ENCODE peak calls at places on chromosomes 13 and 19, in seven cellular contexts. F is small intestine; W is stimulated activated CD4-positive, alpha-beta T cell treated with anti-CD3 and anti-CD28 coated beads, Interleukin-15, amount 100 ng/mL, for 48 hours; K is cardiac muscle cell; L is HT1080; N is omental fat pad; C is SW 1271. H is an unnamed sample.

GRCh38 chr19:18587962-18588610 is 512 bp upstream of the REX1BD start:
- DNase-seq in K (no peak), F (no peak), C (no peak), N (no peak), W (no peak), L (no peak), H (no peak)

GRCh38 chr19:39825531-39826076 is 8.4 kb downstream of the DYRK1B start:
- DNase-seq in K (no peak), L (no peak), W (no peak), F (no peak), N (no peak), C (no peak), H (no peak)

GRCh38 chr13:99956473-99957349 is 14.9 kb downstream of the ZIC5 start:
- DNase-seq in K (peak; percentile 24), F (no peak), W (no peak), L (no peak), N (no peak), C (no peak), H (no peak)

GRCh38 chr19:17205237-17206140 is 9.7 kb upstream of the USE1 start:
- DNase-seq in W (peak; percentile 42), C (no peak), L (peak; percentile 41), K (peak; percentile 72), N (peak; percentile 49), F (peak; percentile 72), H (no peak)

GRCh38 chr13:106302011-106302410 is 233.5 kb downstream of the EFNB2 start:
- DNase-seq in L (no peak), N (no peak), F (no peak), C (no peak), K (no peak), W (no peak), H (no peak)

GRCh38 chr13:111652676-111653075 is 332.2 kb downstream of the TEX29 start:
- DNase-seq in W (no peak), L (no peak), C (no peak), F (no peak), K (no peak), N (no peak), H (no peak)

GRCh38 chr13:44140146-44140545 is 233.5 kb upstream of the SERP2 start:
- DNase-seq in K (no peak), W (no peak), N (no peak), L (no peak), C (no peak), F (peak; percentile 66), H (peak; percentile 79)

GRCh38 chr13:39483326-39483725 is 119.7 kb downstream of the LHFPL6 start:
- DNase-seq in C (no peak), K (no peak), F (no peak), L (peak; percentile 18), W (no peak), N (no peak), H (no peak)

GRCh38 chr13:40352807-40353562 is 313.5 kb downstream of the FOXO1 start:
- DNase-seq in L (no peak), F (no peak), C (no peak), K (peak; percentile 39), W (no peak), N (no peak), H (no peak)

GRCh38 chr19:58084596-58085347 is 13.3 kb downstream of the ZSCAN18 start:
- DNase-seq in N (no peak), K (no peak), C (no peak), L (no peak), F (no peak), W (no peak), H (no peak)

GRCh38 chr19:55161571-55162322 is 4.2 kb upstream of the TNNI3 start:
- DNase-seq in L (no peak), F (no peak), N (no peak), C (no peak), W (no peak), K (no peak), H (no peak)

GRCh38 chr13:50001287-50001686 is 4.4 kb downstream of the TRIM13 start:
- DNase-seq in K (no peak), W (no peak), C (no peak), F (no peak), L (no peak), N (no peak), H (no peak)

GRCh38 chr19:38277549-38277948 is 13.2 kb downstream of the SPINT2 start:
- DNase-seq in W (no peak), L (no peak), F (no peak), C (no peak), N (no peak), K (no peak), H (no peak)

GRCh38 chr13:113532156-113532806 is 41.8 kb upstream of the DCUN1D2 start:
- DNase-seq in C (no peak), K (peak; percentile 38), N (no peak), W (no peak), F (no peak), L (peak; percentile 38), H (no peak)

GRCh38 chr19:8610928-8611284 is 391 bp upstream of the ADAMTS10 start:
- DNase-seq in K (no peak), L (no peak), F (no peak), N (no peak), W (no peak), C (no peak), H (no peak)

GRCh38 chr19:18460313-18460712 is 22.4 kb upstream of the ISYNA1 start:
- DNase-seq in W (no peak), C (no peak), K (no peak), L (no peak), F (no peak), N (peak; percentile 75), H (no peak)

GRCh38 chr19:40530091-40530901 is 46.4 kb upstream of the SHKBP1 start:
- DNase-seq in K (peak; percentile 82), C (no peak), N (no peak), W (no peak), L (no peak), F (no peak), H (no peak)

GRCh38 chr13:80059789-80060188 is 281.1 kb downstream of the SPRY2 start:
- DNase-seq in F (no peak), L (no peak), N (no peak), C (no peak), W (no peak), K (no peak), H (no peak)

GRCh38 chr19:40592170-40592569 is 9.0 kb upstream of the LTBP4 start:
- DNase-seq in L (peak; percentile 63), C (no peak), F (peak; percentile 56), N (no peak), W (no peak), K (peak; percentile 56), H (no peak)

GRCh38 chr19:34416021-34416545 is 11.9 kb downstream of the PDCD2L start:
- DNase-seq in L (no peak), C (no peak), F (no peak), W (no peak), N (no peak), K (no peak), H (no peak)

GRCh38 chr13:60590775-60591174 is 193.8 kb downstream of the TDRD3 start:
- DNase-seq in L (no peak), N (no peak), K (no peak), W (no peak), C (no peak), F (no peak), H (no peak)

GRCh38 chr13:94704347-94705080 is 7.8 kb downstream of the SOX21 start:
- DNase-seq in L (no peak), N (no peak), F (no peak), W (no peak), C (no peak), K (no peak), H (no peak)

GRCh38 chr13:28837111-28837510 is 17.0 kb downstream of the MTUS2 start:
- DNase-seq in L (no peak), F (no peak), K (no peak), C (no peak), W (no peak), N (no peak), H (no peak)

GRCh38 chr19:4058696-4059492 is 7.8 kb downstream of the ZBTB7A start:
- DNase-seq in C (no peak), K (no peak), F (peak; percentile 39), N (no peak), W (no peak), L (no peak), H (no peak)

GRCh38 chr13:79404985-79405384 is 1.1 kb downstream of the RBM26 start:
- DNase-seq in L (no peak), K (no peak), F (no peak), W (no peak), C (no peak), N (no peak), H (no peak)

GRCh38 chr13:49670828-49671227 is 20.5 kb downstream of the EBPL start:
- DNase-seq in K (no peak), N (no peak), F (no peak), C (no peak), W (no peak), L (no peak), H (no peak)

GRCh38 chr13:98476538-98476966 is 100.4 kb downstream of the STK24 start:
- DNase-seq in C (peak; percentile 96), N (no peak), K (no peak), W (peak; percentile 84), F (peak; percentile 64), L (peak; percentile 97), H (no peak)